ENCODE peak calls at places on chromosomes 12 and 14, in five cellular contexts. A is suprapubic skin, X is nephron progenitor cell, H is fibroblast of pulmonary artery, M is heart left ventricle. O is an unnamed sample.

GRCh38 chr14:92551066-92551841 is 37.7 kb downstream of the RIN3 start:
- DNase-seq in A (no peak), X (no peak), H (no peak), M (no peak), O (no peak)

GRCh38 chr14:89767861-89768268 is 186.7 kb downstream of the EFCAB11 start:
- DNase-seq in A (no peak), X (peak; percentile 12), H (peak; percentile 73), M (no peak), O (no peak)

GRCh38 chr14:105078294-105078693 is 13.1 kb upstream of the GPR132 start:
- DNase-seq in A (no peak), X (no peak), H (no peak), M (no peak), O (no peak)

GRCh38 chr12:49902399-49903350 is 1.0 kb downstream of the FAIM2 start:
- DNase-seq in A (no peak), X (no peak), H (no peak), M (no peak), O (peak; percentile 44)

GRCh38 chr14:71005076-71005475 is 97.8 kb downstream of the PCNX1 start:
- DNase-seq in A (no peak), X (no peak), H (no peak), M (no peak), O (no peak)

GRCh38 chr14:52351561-52352491 is 37.7 kb downstream of the PTGER2 start:
- DNase-seq in A (no peak), X (no peak), H (peak; percentile 86), M (no peak), O (no peak)

GRCh38 chr14:89184952-89185351 is 232.1 kb downstream of the FOXN3 start:
- DNase-seq in A (no peak), X (no peak), H (no peak), M (peak; percentile 55), O (no peak)

GRCh38 chr14:74841230-74842207 is 34.4 kb downstream of the PROX2 start:
- DNase-seq in A (no peak), X (no peak), H (no peak), M (no peak), O (no peak)

GRCh38 chr14:70658899-70659298 is 17.2 kb downstream of the TTC9 start:
- DNase-seq in A (no peak), X (no peak), H (no peak), M (no peak), O (no peak)

GRCh38 chr14:68553326-68553725 is 239.5 kb downstream of the ZFP36L1 start:
- DNase-seq in A (peak; percentile 81), X (no peak), H (no peak), M (no peak), O (no peak)

GRCh38 chr12:120620624-120621023 is 19.8 kb upstream of the CABP1 start:
- DNase-seq in A (no peak), X (no peak), H (no peak), M (no peak), O (no peak)

GRCh38 chr12:153080-153746 is 60.7 kb downstream of the SLC6A12 start:
- DNase-seq in A (no peak), X (peak; percentile 81), H (peak; percentile 47), M (peak; percentile 67), O (no peak)

GRCh38 chr12:117907108-117907689 is 61.6 kb downstream of the KSR2 start:
- DNase-seq in A (no peak), X (no peak), H (no peak), M (no peak), O (no peak)

GRCh38 chr14:102731101-102731870 is 46.0 kb upstream of the TRAF3 start:
- DNase-seq in A (no peak), X (no peak), H (no peak), M (no peak), O (no peak)

GRCh38 chr12:106981781-106982180 is 5.2 kb downstream of the MTERF2 start:
- DNase-seq in A (no peak), X (no peak), H (peak; percentile 83), M (no peak), O (no peak)

GRCh38 chr14:93115920-93116675 is at the start of gene ITPK1:
- DNase-seq in A (no peak), X (peak; percentile 67), H (peak; percentile 50), M (peak; percentile 68), O (no peak)

GRCh38 chr12:16609140-16609539 is 3.2 kb upstream of the LMO3 start:
- DNase-seq in A (no peak), X (no peak), H (no peak), M (no peak), O (no peak)

GRCh38 chr14:35402323-35403084 is 2.0 kb downstream of the NFKBIA start:
- DNase-seq in A (no peak), X (no peak), H (peak; percentile 29), M (no peak), O (no peak)

GRCh38 chr14:101595349-101595748 is 34.1 kb downstream of the DIO3 start:
- DNase-seq in A (no peak), X (no peak), H (no peak), M (no peak), O (no peak)

GRCh38 chr12:89817501-89818226 is 109.0 kb upstream of the ATP2B1 start:
- DNase-seq in A (no peak), X (no peak), H (peak; percentile 10), M (no peak), O (no peak)

GRCh38 chr12:96063046-96063445 is 27.7 kb upstream of the LTA4H start:
- DNase-seq in A (no peak), X (no peak), H (peak; percentile 66), M (no peak), O (no peak)
- TF ChIP-seq CTCF in A (no peak), X (no peak), H (peak; percentile 37), M (no peak), O (no peak)

GRCh38 chr12:13042666-13043230 is 1.4 kb upstream of the FAM234B start:
- DNase-seq in A (no peak), X (no peak), H (no peak), M (no peak), O (no peak)

GRCh38 chr12:13045816-13046215 is 1.6 kb downstream of the FAM234B start:
- DNase-seq in A (no peak), X (no peak), H (no peak), M (no peak), O (no peak)

GRCh38 chr12:13044859-13045384 is 741 bp downstream of the FAM234B start:
- DNase-seq in A (no peak), X (no peak), H (no peak), M (no peak), O (no peak)

GRCh38 chr12:13046914-13047472 is 2.8 kb downstream of the FAM234B start:
- DNase-seq in A (no peak), X (no peak), H (no peak), M (no peak), O (no peak)

GRCh38 chr12:13044002-13044858 is at the start of gene FAM234B:
- DNase-seq in A (peak; percentile 88), X (peak; percentile 90), H (peak; percentile 73), M (peak; percentile 88), O (no peak)
- TF ChIP-seq CTCF in A (no peak), X (peak; percentile 11), H (no peak), M (peak; percentile 31), O (no peak)

DNA sequence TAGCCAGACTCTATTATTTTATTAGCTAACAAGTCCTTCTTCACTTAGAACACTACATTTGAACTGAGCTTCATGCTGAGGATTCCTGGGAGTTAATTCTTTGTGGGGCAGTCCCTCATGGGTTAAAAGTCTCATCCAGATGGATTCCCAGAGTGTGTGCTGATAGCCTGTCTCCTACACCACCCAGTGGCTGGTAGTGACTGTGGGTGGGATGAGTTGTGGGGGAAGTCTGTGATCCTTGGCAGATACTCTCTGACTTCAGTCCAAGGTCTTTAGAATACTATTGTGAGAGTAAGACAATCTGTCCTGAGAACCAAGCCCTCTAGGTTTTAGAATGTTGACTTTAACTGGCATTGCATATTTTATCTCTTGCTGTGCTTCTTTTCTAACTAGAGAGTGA is 37.2 kb downstream of the AKAP6 start:
- DNase-seq in A (no peak), X (peak; percentile 3), H (peak; percentile 71), M (peak; percentile 28), O (no peak)
- TF ChIP-seq CTCF in A (no peak), X (peak; percentile 11), H (peak; percentile 30), M (no peak), O (no peak)

DNA sequence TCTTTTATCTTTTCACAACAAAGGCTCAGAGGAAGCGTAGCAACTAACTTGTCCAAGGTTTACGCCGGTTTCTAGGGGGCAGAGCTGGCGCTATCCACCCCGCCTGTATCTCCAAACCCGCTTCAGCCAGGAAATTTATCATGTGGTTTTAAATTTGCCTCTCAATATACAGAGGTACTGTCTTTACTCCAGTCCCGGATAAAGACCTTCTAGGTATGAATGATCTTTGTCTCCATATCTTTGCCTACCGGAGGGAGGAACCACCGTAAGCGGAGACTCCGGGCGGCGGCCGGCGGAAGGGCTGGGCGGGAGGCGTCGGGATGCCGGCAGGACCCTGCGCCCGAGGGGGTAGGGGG is 693 bp upstream of the RIMKLB start:
- DNase-seq in A (no peak), X (no peak), H (peak; percentile 64), M (no peak), O (no peak)
- TF ChIP-seq CTCF in A (no peak), X (no peak), H (no peak), M (no peak), O (no peak)

GRCh38 chr12:132827763-132828703 is 636 bp downstream of the GOLGA3 start:
- DNase-seq in A (no peak), X (no peak), H (peak; percentile 71), M (peak; percentile 43), O (no peak)
- TF ChIP-seq CTCF in A (no peak), X (no peak), H (no peak), M (no peak), O (no peak)

DNA sequence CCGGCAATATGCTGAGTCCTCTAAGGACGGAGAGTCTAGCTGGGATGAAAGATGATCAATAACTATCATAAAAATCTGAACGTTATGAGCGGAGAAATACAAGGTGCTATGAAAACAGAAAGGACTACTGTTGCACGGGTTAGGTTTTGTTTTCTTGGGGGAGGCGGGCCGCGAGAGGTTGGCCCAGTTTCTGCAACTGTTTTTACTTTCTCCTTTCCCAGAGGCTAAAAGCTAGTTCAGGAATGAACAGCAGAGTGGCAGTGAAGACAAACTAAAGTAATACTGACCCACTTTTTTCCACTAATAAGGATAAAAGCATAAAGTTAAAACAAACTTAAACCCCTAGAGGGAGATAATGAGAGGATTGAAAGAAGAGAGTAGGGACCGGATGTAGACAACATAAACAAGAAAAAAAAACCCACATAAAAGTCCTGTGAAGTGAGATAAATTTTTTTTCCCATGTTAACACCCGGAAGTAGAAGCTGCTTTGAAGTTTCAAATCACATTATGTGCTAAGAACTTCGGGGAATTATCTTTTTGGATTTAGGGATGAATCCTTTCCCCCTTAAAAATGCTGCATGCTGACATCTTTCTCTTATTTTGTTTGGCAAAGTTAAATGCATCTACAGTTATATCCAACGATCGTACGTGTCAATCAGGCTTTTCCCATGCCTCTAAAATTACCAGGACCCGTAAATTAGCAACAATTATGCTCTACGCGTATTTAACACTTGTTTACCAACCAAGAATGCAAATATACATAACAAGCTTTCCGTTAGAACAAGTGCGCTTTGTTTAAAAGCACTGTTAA is 1.0 kb upstream of the CDK17 start:
- DNase-seq in A (no peak), X (no peak), H (peak; percentile 92), M (no peak), O (no peak)
- TF ChIP-seq CTCF in A (peak; percentile 52), X (peak; percentile 35), H (peak; percentile 46), M (peak; percentile 46), O (peak; percentile 17)

DNA sequence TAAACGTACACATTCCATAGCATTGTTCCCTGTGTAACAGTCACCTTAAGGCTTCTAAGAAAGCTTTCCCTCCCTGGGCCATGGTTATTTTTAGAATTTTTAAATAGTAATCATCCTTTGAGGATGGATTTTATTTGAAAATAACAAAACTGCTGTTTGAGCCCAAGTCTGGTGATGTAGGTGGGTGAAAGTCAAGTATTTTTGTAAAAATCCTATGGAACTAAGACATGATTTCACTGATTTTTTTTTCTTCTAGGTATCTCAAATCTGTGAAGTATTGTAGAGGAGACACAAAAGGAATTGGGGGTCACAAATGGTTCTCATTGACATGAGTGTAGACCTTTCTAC is 1.4 kb downstream of the ISCU start:
- DNase-seq in A (no peak), X (no peak), H (no peak), M (no peak), O (no peak)
- TF ChIP-seq CTCF in A (no peak), X (peak; percentile 21), H (no peak), M (no peak), O (peak; percentile 70)